ENCODE peak calls at places on chromosomes 1 and 21, in four cellular contexts. D, K, S and Y are unnamed samples.

GRCh38 chr1:20195464-20195780 is 9.1 kb upstream of the PLA2G2C start:
- DNase-seq in D (no peak), K (no peak), S (no peak), Y (no peak)

GRCh38 chr21:35509004-35509704 is 460.1 kb upstream of the RUNX1 start:
- DNase-seq in D (no peak), K (no peak), S (no peak), Y (no peak)

GRCh38 chr1:74245168-74245753 is 10.1 kb downstream of the TNNI3K start:
- DNase-seq in D (no peak), K (no peak), S (no peak), Y (no peak)

GRCh38 chr1:115089443-115090340 is at the start of gene TSPAN2:
- DNase-seq in D (peak), K (no peak), S (no peak), Y (peak)

GRCh38 chr1:10799726-10800125 is 3.3 kb upstream of the CASZ1 start:
- DNase-seq in D (no peak), K (no peak), S (no peak), Y (no peak)

GRCh38 chr1:153954826-153955225 is 3.6 kb downstream of the CRTC2 start:
- DNase-seq in D (no peak), K (no peak), S (no peak), Y (no peak)

GRCh38 chr21:46000182-46000730 is 18.7 kb downstream of the COL6A1 start:
- DNase-seq in D (no peak), K (no peak), S (no peak), Y (peak)

GRCh38 chr1:221030121-221030649 is 150.9 kb downstream of the HLX start:
- DNase-seq in D (peak), K (no peak), S (no peak), Y (no peak)

GRCh38 chr1:15213333-15213732 is 33.7 kb upstream of the FHAD1 start:
- DNase-seq in D (no peak), K (no peak), S (no peak), Y (no peak)

GRCh38 chr1:213987422-213987875 is 324 bp upstream of the PROX1 start:
- DNase-seq in D (peak), K (no peak), S (no peak), Y (no peak)

GRCh38 chr1:32071758-32072621 is 749 bp upstream of the TMEM39B start:
- DNase-seq in D (no peak), K (peak), S (no peak), Y (no peak)

GRCh38 chr1:50251592-50252165 is 143.0 kb downstream of the ELAVL4 start:
- DNase-seq in D (peak), K (no peak), S (no peak), Y (no peak)

GRCh38 chr1:109089242-109090015 is 1.1 kb upstream of the TMEM167B start:
- DNase-seq in D (peak), K (peak), S (no peak), Y (peak)

GRCh38 chr1:227897704-227898438 is 49.9 kb downstream of the WNT9A start:
- DNase-seq in D (no peak), K (no peak), S (no peak), Y (no peak)

GRCh38 chr1:70093250-70093975 is 112.0 kb downstream of the LRRC40 start:
- DNase-seq in D (peak), K (no peak), S (no peak), Y (no peak)

GRCh38 chr1:29062157-29062942 is 61.4 kb downstream of the TMEM200B start:
- DNase-seq in D (no peak), K (no peak), S (no peak), Y (peak)

GRCh38 chr1:116759636-116760035 is 5.4 kb downstream of the CD2 start:
- DNase-seq in D (no peak), K (no peak), S (no peak), Y (no peak)

GRCh38 chr1:15578921-15579682 is 5.7 kb downstream of the AGMAT start:
- DNase-seq in D (no peak), K (no peak), S (peak), Y (no peak)

GRCh38 chr1:69263982-69264381 is 303.7 kb upstream of the LRRC7 start:
- DNase-seq in D (peak), K (no peak), S (no peak), Y (no peak)

GRCh38 chr1:91066545-91066944 is 44.7 kb upstream of the ZNF644 start:
- DNase-seq in D (no peak), K (no peak), S (no peak), Y (no peak)

GRCh38 chr21:35178812-35179211 is 129.7 kb upstream of the RUNX1 start:
- DNase-seq in D (no peak), K (no peak), S (no peak), Y (no peak)

GRCh38 chr1:21876267-21876666 is 60.8 kb downstream of the HSPG2 start:
- DNase-seq in D (no peak), K (no peak), S (no peak), Y (no peak)

GRCh38 chr1:212479188-212479587 is 46.5 kb downstream of the NENF start:
- DNase-seq in D (no peak), K (no peak), S (no peak), Y (no peak)

GRCh38 chr1:232793944-232794343 is 11.3 kb upstream of the MAP10 start:
- DNase-seq in D (no peak), K (no peak), S (no peak), Y (no peak)

GRCh38 chr21:18985584-18985983 is 582.0 kb upstream of the TMPRSS15 start:
- DNase-seq in D (no peak), K (no peak), S (no peak), Y (no peak)

GRCh38 chr1:15799004-15799867 is 8.2 kb downstream of the UQCRHL start:
- DNase-seq in D (no peak), K (peak), S (no peak), Y (peak)

GRCh38 chr1:91622586-91622985 is 121.9 kb downstream of the CDC7 start:
- DNase-seq in D (no peak), K (no peak), S (no peak), Y (no peak)

GRCh38 chr1:86069757-86070145 is 86.8 kb downstream of the COL24A1 start:
- DNase-seq in D (no peak), K (no peak), S (no peak), Y (no peak)

DNA sequence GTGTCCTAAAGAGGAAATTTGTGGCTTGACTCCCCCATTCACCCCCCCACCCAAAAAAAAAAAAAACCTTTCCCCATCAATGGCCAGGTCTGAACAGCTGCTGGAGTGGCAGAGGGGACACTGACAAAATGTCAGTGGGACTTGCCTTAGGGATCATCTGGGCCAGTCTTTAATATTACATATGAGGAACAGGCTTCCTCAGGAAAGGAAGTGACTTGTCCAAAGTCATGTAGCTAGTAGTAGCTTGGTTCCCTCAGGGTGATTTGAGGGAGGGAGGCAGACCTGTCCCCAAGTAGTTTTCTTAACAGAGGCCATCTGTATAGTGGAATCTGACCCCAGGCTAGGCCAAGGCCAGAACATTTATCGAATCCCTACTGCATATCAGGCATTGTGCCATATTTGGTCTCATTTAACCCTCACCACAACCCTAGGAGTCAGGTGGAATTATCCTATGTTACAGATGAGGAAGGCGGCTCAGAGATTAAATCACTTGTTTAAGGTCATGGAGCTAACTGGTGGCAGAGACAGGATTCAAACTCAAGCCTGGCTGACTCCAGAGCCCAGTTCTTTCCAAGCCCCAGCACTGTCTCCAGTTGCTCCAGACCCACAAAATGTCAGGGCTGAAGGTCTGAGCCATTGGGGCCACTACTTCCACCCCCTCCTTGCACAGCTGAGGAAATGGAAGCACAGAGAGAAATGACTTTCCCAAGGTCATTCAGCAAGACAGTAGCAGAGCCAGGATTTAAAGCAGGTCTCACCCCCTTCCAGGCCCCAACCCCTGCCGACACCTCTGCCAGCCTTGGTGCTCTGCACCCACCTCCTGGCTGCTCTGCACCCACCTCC is 10.4 kb downstream of the ZBTB7B start:
- DNase-seq in D (no peak), K (no peak), S (no peak), Y (no peak)
- TF ChIP-seq NFIC in D (no peak), K (no peak), S (no peak), Y (peak)

DNA sequence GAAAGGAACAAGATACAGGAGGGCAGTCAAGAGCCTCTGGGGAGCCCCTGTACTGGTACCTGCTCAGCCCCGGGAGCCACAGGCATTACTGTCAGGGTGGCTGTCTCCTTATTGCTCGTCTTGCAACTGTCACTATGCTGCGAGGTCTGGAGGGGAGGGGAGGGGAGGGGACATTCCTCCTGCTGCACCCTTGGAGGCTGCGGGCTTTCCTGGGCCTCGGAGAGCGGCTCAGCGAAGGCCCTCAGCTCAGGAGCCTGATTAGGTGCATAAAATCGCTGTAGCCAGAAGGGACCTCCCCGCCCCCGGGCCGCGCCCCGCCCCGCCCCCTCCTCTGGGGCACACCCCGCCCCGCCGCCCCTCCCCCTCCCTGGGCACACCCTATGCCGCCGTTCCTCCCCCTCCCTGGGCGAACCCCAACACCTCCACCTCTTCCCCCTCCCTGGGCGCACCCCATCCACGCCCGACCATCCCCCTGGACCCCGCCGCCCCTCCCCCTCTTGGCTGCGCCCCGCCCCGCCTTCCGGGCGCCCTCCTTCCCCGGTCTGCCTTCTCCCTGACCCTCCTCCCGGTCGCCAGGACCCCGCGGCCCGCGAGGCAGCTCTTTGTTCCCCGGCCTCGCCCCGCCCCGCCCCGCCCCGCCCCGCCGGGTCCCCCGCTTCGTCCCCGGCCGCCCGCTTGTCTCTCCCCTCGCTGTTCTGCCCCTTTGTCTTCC is 35.5 kb downstream of the CACHD1 start:
- DNase-seq in D (peak), K (no peak), S (no peak), Y (peak)
- TF ChIP-seq NFIC in D (no peak), K (no peak), S (no peak), Y (no peak)

GRCh38 chr1:187038789-187039188 is 210.0 kb downstream of the PLA2G4A start:
- DNase-seq in D (no peak), K (no peak), S (no peak), Y (no peak)
- TF ChIP-seq NFIC in D (no peak), K (no peak), S (no peak), Y (no peak)

GRCh38 chr1:43983253-43983904 is 4.4 kb downstream of the B4GALT2 start:
- DNase-seq in D (no peak), K (no peak), S (no peak), Y (no peak)
- TF ChIP-seq NFIC in D (no peak), K (no peak), S (no peak), Y (no peak)

DNA sequence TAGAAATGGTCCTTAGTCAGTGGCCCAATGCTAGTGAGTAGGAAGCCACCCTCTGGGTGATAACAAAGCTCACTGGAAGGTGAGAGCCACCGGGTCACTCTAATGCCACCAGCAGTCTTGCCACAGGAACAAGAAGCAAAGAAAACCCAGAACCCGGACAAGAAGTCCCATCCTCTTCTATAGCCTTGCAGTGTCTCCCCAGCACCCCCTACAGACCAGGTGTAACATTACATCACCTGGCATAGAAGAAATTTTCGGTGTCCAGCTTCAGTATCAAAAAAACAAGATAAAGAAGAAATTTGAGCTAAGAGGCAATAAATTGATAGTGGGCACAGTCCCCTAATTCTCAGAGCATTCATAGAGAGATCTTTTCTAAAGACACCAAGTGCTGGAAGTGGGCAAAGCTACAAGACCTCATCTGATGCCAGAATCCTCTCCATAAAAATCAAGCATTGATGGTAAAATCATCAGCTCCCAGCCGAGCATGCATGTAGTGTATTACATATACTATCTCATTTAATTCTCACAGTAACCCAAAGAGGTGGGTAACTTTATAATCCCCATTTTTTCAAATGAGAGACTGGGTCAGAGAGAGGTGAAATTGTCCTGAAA is 491.0 kb downstream of the MATN1 start:
- DNase-seq in D (no peak), K (peak), S (no peak), Y (peak)
- TF ChIP-seq NFIC in D (no peak), K (no peak), S (no peak), Y (no peak)

GRCh38 chr1:97849350-97850339 is 71.2 kb downstream of the DPYD start:
- DNase-seq in D (no peak), K (no peak), S (no peak), Y (no peak)
- TF ChIP-seq NFIC in D (peak), K (no peak), S (no peak), Y (no peak)